ENCODE peak calls at places on chromosomes 7 and 10, in eight cellular contexts. One of them, this sample, is unnamed.

GRCh38 chr7:50660040-50660829 is 95.0 kb upstream of the DDC start:
- DNase-seq in AG10803: no peak
- DNase-seq in uterus: peak
- DNase-seq in upper lobe of right lung: peak
- DNase-seq in neural crest cell: no peak
- DNase-seq in H9: no peak
- DNase-seq in DND-41: peak
- DNase-seq in Peyer's patch: peak
- DNase-seq in this sample: peak

GRCh38 chr7:2962860-2963259 is 80.8 kb downstream of the CARD11 start:
- DNase-seq in neural crest cell: no peak
- DNase-seq in upper lobe of right lung: no peak
- DNase-seq in DND-41: no peak
- DNase-seq in Peyer's patch: peak
- DNase-seq in uterus: no peak
- DNase-seq in H9: no peak
- DNase-seq in AG10803: no peak
- DNase-seq in this sample: no peak

GRCh38 chr10:102801496-102801895 is 35.7 kb downstream of the CYP17A1 start:
- DNase-seq in AG10803: no peak
- DNase-seq in uterus: no peak
- DNase-seq in upper lobe of right lung: no peak
- DNase-seq in neural crest cell: no peak
- DNase-seq in H9: peak
- DNase-seq in DND-41: no peak
- DNase-seq in Peyer's patch: no peak
- DNase-seq in this sample: no peak

GRCh38 chr10:121069061-121069850 is 218.1 kb downstream of the WDR11 start:
- DNase-seq in uterus: no peak
- DNase-seq in DND-41: no peak
- DNase-seq in neural crest cell: no peak
- DNase-seq in AG10803: peak
- DNase-seq in upper lobe of right lung: no peak
- DNase-seq in H9: no peak
- DNase-seq in Peyer's patch: no peak
- DNase-seq in this sample: no peak

GRCh38 chr7:91883676-91884362 is 3.3 kb upstream of the MTERF1 start:
- DNase-seq in uterus: no peak
- DNase-seq in upper lobe of right lung: no peak
- DNase-seq in neural crest cell: no peak
- DNase-seq in H9: no peak
- DNase-seq in Peyer's patch: no peak
- DNase-seq in AG10803: no peak
- DNase-seq in DND-41: peak
- DNase-seq in this sample: no peak

GRCh38 chr7:44847509-44847919 is 373 bp downstream of the H2AZ2 start:
- DNase-seq in Peyer's patch: peak
- DNase-seq in H9: no peak
- DNase-seq in uterus: peak
- DNase-seq in DND-41: peak
- DNase-seq in neural crest cell: peak
- DNase-seq in AG10803: peak
- DNase-seq in upper lobe of right lung: peak
- DNase-seq in this sample: peak

GRCh38 chr10:53447576-53447975 is 675.0 kb upstream of the MBL2 start:
- DNase-seq in uterus: no peak
- DNase-seq in H9: no peak
- DNase-seq in AG10803: no peak
- DNase-seq in neural crest cell: no peak
- DNase-seq in upper lobe of right lung: no peak
- DNase-seq in Peyer's patch: no peak
- DNase-seq in DND-41: no peak
- DNase-seq in this sample: no peak

GRCh38 chr10:43942096-43942885 is 293.6 kb upstream of the ZNF32 start:
- DNase-seq in upper lobe of right lung: peak
- DNase-seq in AG10803: peak
- DNase-seq in neural crest cell: no peak
- DNase-seq in uterus: no peak
- DNase-seq in Peyer's patch: no peak
- DNase-seq in H9: peak
- DNase-seq in DND-41: no peak
- DNase-seq in this sample: no peak

GRCh38 chr10:86371691-86372090 is 5.1 kb upstream of the GRID1 start:
- DNase-seq in AG10803: no peak
- DNase-seq in neural crest cell: no peak
- DNase-seq in Peyer's patch: peak
- DNase-seq in upper lobe of right lung: peak
- DNase-seq in H9: peak
- DNase-seq in DND-41: no peak
- DNase-seq in uterus: no peak
- DNase-seq in this sample: no peak

GRCh38 chr7:96136600-96137239 is 185.2 kb downstream of the SLC25A13 start:
- DNase-seq in DND-41: no peak
- DNase-seq in Peyer's patch: no peak
- DNase-seq in neural crest cell: no peak
- DNase-seq in H9: no peak
- DNase-seq in upper lobe of right lung: no peak
- DNase-seq in AG10803: no peak
- DNase-seq in uterus: no peak
- DNase-seq in this sample: no peak

DNA sequence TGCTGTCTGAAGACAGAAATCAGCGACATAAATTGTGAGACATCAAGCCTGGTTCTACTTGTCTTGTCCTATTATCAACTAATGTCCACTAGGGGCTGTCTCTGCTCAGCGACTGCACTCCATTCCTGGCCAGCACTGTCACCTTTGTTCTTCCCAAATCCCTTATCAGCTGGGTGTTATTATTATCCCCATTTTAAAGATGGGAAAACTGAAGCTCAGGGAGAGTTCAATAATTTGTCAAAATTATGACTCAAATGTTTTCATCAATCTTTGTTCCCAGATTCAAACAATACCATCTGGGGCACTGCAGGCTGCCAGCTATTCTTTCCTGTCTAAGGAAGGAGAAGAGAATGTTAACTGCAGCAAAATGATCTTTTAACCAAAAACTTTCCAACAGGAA is 431.6 kb upstream of the NFE2L3 start:
- DNase-seq in AG10803: no peak
- DNase-seq in neural crest cell: no peak
- DNase-seq in upper lobe of right lung: no peak
- DNase-seq in Peyer's patch: no peak
- DNase-seq in uterus: no peak
- DNase-seq in DND-41: no peak
- DNase-seq in H9: no peak
- DNase-seq in this sample: no peak
- TF ChIP-seq CTCF in AG10803: peak
- TF ChIP-seq CTCF in neural crest cell: peak
- TF ChIP-seq CTCF in upper lobe of right lung: peak
- TF ChIP-seq CTCF in Peyer's patch: no peak
- TF ChIP-seq CTCF in uterus: no peak
- TF ChIP-seq CTCF in DND-41: peak
- TF ChIP-seq CTCF in H9: peak
- TF ChIP-seq CTCF in this sample: no peak

GRCh38 chr7:85750454-85750949 is 563.6 kb upstream of the SEMA3D start:
- DNase-seq in neural crest cell: peak
- DNase-seq in uterus: no peak
- DNase-seq in AG10803: peak
- DNase-seq in upper lobe of right lung: no peak
- DNase-seq in DND-41: peak
- DNase-seq in H9: peak
- DNase-seq in Peyer's patch: peak
- DNase-seq in this sample: peak
- TF ChIP-seq CTCF in neural crest cell: peak
- TF ChIP-seq CTCF in uterus: no peak
- TF ChIP-seq CTCF in AG10803: peak
- TF ChIP-seq CTCF in upper lobe of right lung: peak
- TF ChIP-seq CTCF in DND-41: peak
- TF ChIP-seq CTCF in H9: peak
- TF ChIP-seq CTCF in Peyer's patch: no peak
- TF ChIP-seq CTCF in this sample: peak

GRCh38 chr7:114218283-114218682 is 196.3 kb upstream of the FOXP2 start:
- DNase-seq in upper lobe of right lung: no peak
- DNase-seq in H9: no peak
- DNase-seq in uterus: no peak
- DNase-seq in Peyer's patch: no peak
- DNase-seq in neural crest cell: no peak
- DNase-seq in AG10803: no peak
- DNase-seq in DND-41: no peak
- DNase-seq in this sample: no peak

GRCh38 chr7:114212753-114213439 is 201.7 kb upstream of the FOXP2 start:
- DNase-seq in upper lobe of right lung: no peak
- DNase-seq in Peyer's patch: no peak
- DNase-seq in uterus: no peak
- DNase-seq in neural crest cell: no peak
- DNase-seq in AG10803: no peak
- DNase-seq in H9: no peak
- DNase-seq in DND-41: no peak
- DNase-seq in this sample: no peak

GRCh38 chr7:114214454-114214853 is 200.2 kb upstream of the FOXP2 start:
- DNase-seq in upper lobe of right lung: no peak
- DNase-seq in uterus: no peak
- DNase-seq in Peyer's patch: no peak
- DNase-seq in DND-41: no peak
- DNase-seq in AG10803: no peak
- DNase-seq in neural crest cell: no peak
- DNase-seq in H9: no peak
- DNase-seq in this sample: no peak

DNA sequence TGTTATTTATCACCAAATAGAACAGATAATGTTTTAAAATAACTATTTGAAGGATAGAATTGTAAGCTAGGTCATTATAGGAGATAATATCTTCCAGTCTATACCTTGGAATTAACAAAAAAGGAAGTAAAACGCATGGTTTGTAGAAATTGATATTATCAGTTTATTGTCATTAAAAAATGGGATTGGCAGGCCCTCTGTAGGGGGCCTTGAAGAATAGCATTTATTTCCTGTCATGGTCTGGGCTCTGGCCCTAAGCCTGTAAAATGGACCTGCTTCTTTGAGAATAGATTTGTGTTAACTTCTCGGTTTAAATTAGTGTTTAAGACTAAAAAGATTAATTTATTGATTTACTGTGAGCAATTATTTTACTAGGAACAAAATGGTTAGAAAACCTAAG is 197.6 kb upstream of the FOXP2 start:
- DNase-seq in DND-41: no peak
- DNase-seq in Peyer's patch: no peak
- DNase-seq in AG10803: peak
- DNase-seq in upper lobe of right lung: no peak
- DNase-seq in uterus: no peak
- DNase-seq in H9: no peak
- DNase-seq in neural crest cell: no peak
- DNase-seq in this sample: no peak
- TF ChIP-seq CTCF in DND-41: peak
- TF ChIP-seq CTCF in Peyer's patch: no peak
- TF ChIP-seq CTCF in AG10803: no peak
- TF ChIP-seq CTCF in upper lobe of right lung: no peak
- TF ChIP-seq CTCF in uterus: no peak
- TF ChIP-seq CTCF in H9: peak
- TF ChIP-seq CTCF in neural crest cell: no peak
- TF ChIP-seq CTCF in this sample: no peak

GRCh38 chr10:10007972-10008371 is 1009.7 kb upstream of the CELF2 start:
- DNase-seq in Peyer's patch: no peak
- DNase-seq in upper lobe of right lung: no peak
- DNase-seq in H9: no peak
- DNase-seq in DND-41: peak
- DNase-seq in neural crest cell: no peak
- DNase-seq in uterus: no peak
- DNase-seq in AG10803: no peak
- DNase-seq in this sample: no peak

GRCh38 chr10:10010397-10010796 is 1007.3 kb upstream of the CELF2 start:
- DNase-seq in DND-41: no peak
- DNase-seq in H9: peak
- DNase-seq in Peyer's patch: no peak
- DNase-seq in AG10803: no peak
- DNase-seq in upper lobe of right lung: no peak
- DNase-seq in uterus: no peak
- DNase-seq in neural crest cell: no peak
- DNase-seq in this sample: no peak
- TF ChIP-seq CTCF in DND-41: no peak
- TF ChIP-seq CTCF in H9: no peak
- TF ChIP-seq CTCF in Peyer's patch: no peak
- TF ChIP-seq CTCF in AG10803: no peak
- TF ChIP-seq CTCF in upper lobe of right lung: no peak
- TF ChIP-seq CTCF in uterus: no peak
- TF ChIP-seq CTCF in neural crest cell: no peak
- TF ChIP-seq CTCF in this sample: no peak

GRCh38 chr7:13986208-13986607 is 3.3 kb downstream of the ETV1 start:
- DNase-seq in DND-41: no peak
- DNase-seq in uterus: no peak
- DNase-seq in neural crest cell: no peak
- DNase-seq in H9: no peak
- DNase-seq in upper lobe of right lung: no peak
- DNase-seq in AG10803: no peak
- DNase-seq in Peyer's patch: no peak
- DNase-seq in this sample: no peak
- TF ChIP-seq CTCF in DND-41: no peak
- TF ChIP-seq CTCF in uterus: no peak
- TF ChIP-seq CTCF in neural crest cell: no peak
- TF ChIP-seq CTCF in H9: no peak
- TF ChIP-seq CTCF in upper lobe of right lung: no peak
- TF ChIP-seq CTCF in AG10803: no peak
- TF ChIP-seq CTCF in Peyer's patch: no peak
- TF ChIP-seq CTCF in this sample: no peak